ENCODE peak calls at places on chromosomes 2 and 18, in five cellular contexts. T is NB4, H is T-helper 2 cell, A is SW480, F is NCI-H446. X is an unnamed sample.

GRCh38 chr2:11750917-11751316 is 4.5 kb downstream of the LPIN1 start:
- DNase-seq in A (no peak), F (no peak), T (no peak), H (no peak), X (no peak)

GRCh38 chr2:20666364-20667150 is at the start of gene GDF7:
- DNase-seq in A (no peak), T (no peak), F (no peak), H (no peak), X (no peak)

GRCh38 chr2:71671203-71671602 is 217.8 kb downstream of the DYSF start:
- DNase-seq in H (no peak), A (no peak), F (no peak), T (no peak), X (no peak)

GRCh38 chr18:75036941-75037516 is 171.9 kb downstream of the PTGR3 start:
- DNase-seq in H (no peak), F (no peak), A (no peak), T (no peak), X (no peak)

GRCh38 chr18:54696616-54697293 is 105.7 kb downstream of the DYNAP start:
- DNase-seq in F (no peak), T (no peak), H (no peak), A (no peak), X (no peak)

GRCh38 chr2:228056293-228056692 is 125.2 kb downstream of the SPHKAP start:
- DNase-seq in T (no peak), F (no peak), H (no peak), A (no peak), X (no peak)

GRCh38 chr2:34408100-34408499 is 809.0 kb upstream of the FAM98A start:
- DNase-seq in H (no peak), T (peak), F (no peak), A (peak), X (no peak)

GRCh38 chr18:73235491-73235890 is 367.7 kb upstream of the NETO1 start:
- DNase-seq in F (no peak), A (peak), T (no peak), H (no peak), X (no peak)

GRCh38 chr18:29012364-29012763 is 835.4 kb upstream of the CDH2 start:
- DNase-seq in A (no peak), T (no peak), F (no peak), H (no peak), X (no peak)

GRCh38 chr2:218889937-218890336 is 9.3 kb downstream of the WNT10A start:
- DNase-seq in F (no peak), T (no peak), A (no peak), H (no peak), X (no peak)

GRCh38 chr2:70381821-70382220 is 80.0 kb upstream of the FAM136A start:
- DNase-seq in A (peak), T (no peak), H (no peak), F (no peak), X (no peak)